ENCODE peak calls at places on chromosome 20, in seven cellular contexts. One of them, this sample, is unnamed.

GRCh38 chr20:35151739-35152138 is 4.6 kb upstream of the EDEM2 start:
- DNase-seq in activated naive CD4-positive, alpha-beta T cell: no peak
- DNase-seq in EH: peak; percentile 63
- DNase-seq in effector memory CD8-positive, alpha-beta T cell: no peak
- DNase-seq in NCI-H69: no peak
- DNase-seq in kidney epithelial cell: no peak
- DNase-seq in A172: no peak
- DNase-seq in this sample: no peak

GRCh38 chr20:17537959-17538358 is 6.8 kb upstream of the BFSP1 start:
- DNase-seq in activated naive CD4-positive, alpha-beta T cell: no peak
- DNase-seq in EH: no peak
- DNase-seq in effector memory CD8-positive, alpha-beta T cell: no peak
- DNase-seq in NCI-H69: no peak
- DNase-seq in kidney epithelial cell: no peak
- DNase-seq in A172: no peak
- DNase-seq in this sample: no peak

GRCh38 chr20:31764641-31765305 is 25.7 kb downstream of the TPX2 start:
- DNase-seq in activated naive CD4-positive, alpha-beta T cell: no peak
- DNase-seq in EH: peak; percentile 86
- DNase-seq in effector memory CD8-positive, alpha-beta T cell: no peak
- DNase-seq in NCI-H69: no peak
- DNase-seq in kidney epithelial cell: no peak
- DNase-seq in A172: no peak
- DNase-seq in this sample: no peak

GRCh38 chr20:52103469-52103910 is 88.1 kb downstream of the ZFP64 start:
- DNase-seq in activated naive CD4-positive, alpha-beta T cell: no peak
- DNase-seq in EH: peak; percentile 28
- DNase-seq in effector memory CD8-positive, alpha-beta T cell: no peak
- DNase-seq in NCI-H69: no peak
- DNase-seq in kidney epithelial cell: no peak
- DNase-seq in A172: no peak
- DNase-seq in this sample: peak; percentile 14

GRCh38 chr20:44448753-44449546 is 26.7 kb upstream of the TTPAL start:
- DNase-seq in activated naive CD4-positive, alpha-beta T cell: no peak
- DNase-seq in EH: peak; percentile 15
- DNase-seq in effector memory CD8-positive, alpha-beta T cell: no peak
- DNase-seq in NCI-H69: peak; percentile 27
- DNase-seq in kidney epithelial cell: no peak
- DNase-seq in A172: peak; percentile 21
- DNase-seq in this sample: peak; percentile 66

GRCh38 chr20:37384683-37385174 is 38.8 kb downstream of the SRC start:
- DNase-seq in activated naive CD4-positive, alpha-beta T cell: peak; percentile 68
- DNase-seq in EH: peak; percentile 67
- DNase-seq in effector memory CD8-positive, alpha-beta T cell: peak; percentile 78
- DNase-seq in NCI-H69: peak; percentile 18
- DNase-seq in kidney epithelial cell: no peak
- DNase-seq in A172: peak; percentile 33
- DNase-seq in this sample: peak; percentile 89

GRCh38 chr20:57947421-57948176 is 237.8 kb upstream of the PMEPA1 start:
- DNase-seq in activated naive CD4-positive, alpha-beta T cell: no peak
- DNase-seq in EH: peak; percentile 96
- DNase-seq in effector memory CD8-positive, alpha-beta T cell: no peak
- DNase-seq in NCI-H69: no peak
- DNase-seq in kidney epithelial cell: no peak
- DNase-seq in A172: peak; percentile 10
- DNase-seq in this sample: no peak

GRCh38 chr20:33281550-33282146 is 1.4 kb upstream of the BPIFB1 start:
- DNase-seq in activated naive CD4-positive, alpha-beta T cell: no peak
- DNase-seq in EH: no peak
- DNase-seq in effector memory CD8-positive, alpha-beta T cell: no peak
- DNase-seq in NCI-H69: peak; percentile 37
- DNase-seq in kidney epithelial cell: no peak
- DNase-seq in A172: no peak
- DNase-seq in this sample: no peak

GRCh38 chr20:61885759-61886715 is 179.6 kb downstream of the TAF4 start:
- DNase-seq in activated naive CD4-positive, alpha-beta T cell: no peak
- DNase-seq in EH: no peak
- DNase-seq in effector memory CD8-positive, alpha-beta T cell: no peak
- DNase-seq in NCI-H69: no peak
- DNase-seq in kidney epithelial cell: no peak
- DNase-seq in A172: no peak
- DNase-seq in this sample: no peak

GRCh38 chr20:16437387-16437990 is 135.8 kb downstream of the KIF16B start:
- DNase-seq in activated naive CD4-positive, alpha-beta T cell: no peak
- DNase-seq in EH: no peak
- DNase-seq in effector memory CD8-positive, alpha-beta T cell: no peak
- DNase-seq in NCI-H69: no peak
- DNase-seq in kidney epithelial cell: no peak
- DNase-seq in A172: no peak
- DNase-seq in this sample: no peak